ENCODE peak calls at places on chromosomes 6 and 20, in five cellular contexts. One of them, this sample, is unnamed.
A peak's percentile ranks its signal among the peaks of the same experiment; 100 is the strongest.

GRCh38 chr6:3419624-3420272 is 37.1 kb downstream of the SLC22A23 start:
- DNase-seq in mesendoderm: peak; percentile 96
- DNase-seq in thoracic aorta: no peak
- DNase-seq in naive thymus-derived CD4-positive, alpha-beta T cell: no peak
- DNase-seq in RWPE1: no peak
- DNase-seq in this sample: no peak

GRCh38 chr6:71727632-71728294 is 158.6 kb upstream of the RIMS1 start:
- DNase-seq in RWPE1: no peak
- DNase-seq in mesendoderm: peak; percentile 29
- DNase-seq in naive thymus-derived CD4-positive, alpha-beta T cell: no peak
- DNase-seq in thoracic aorta: no peak
- DNase-seq in this sample: no peak

GRCh38 chr6:140590641-140591040 is 1216.2 kb upstream of the CITED2 start:
- DNase-seq in naive thymus-derived CD4-positive, alpha-beta T cell: no peak
- DNase-seq in thoracic aorta: no peak
- DNase-seq in mesendoderm: no peak
- DNase-seq in RWPE1: peak; percentile 1
- DNase-seq in this sample: no peak

GRCh38 chr20:33433875-33434274 is 9.7 kb downstream of the SNTA1 start:
- DNase-seq in naive thymus-derived CD4-positive, alpha-beta T cell: no peak
- DNase-seq in RWPE1: no peak
- DNase-seq in thoracic aorta: no peak
- DNase-seq in mesendoderm: no peak
- DNase-seq in this sample: no peak

GRCh38 chr20:21801193-21801592 is 95.7 kb downstream of the PAX1 start:
- DNase-seq in naive thymus-derived CD4-positive, alpha-beta T cell: no peak
- DNase-seq in RWPE1: no peak
- DNase-seq in mesendoderm: no peak
- DNase-seq in thoracic aorta: no peak
- DNase-seq in this sample: no peak

GRCh38 chr20:57867807-57868206 is 158.0 kb upstream of the PMEPA1 start:
- DNase-seq in naive thymus-derived CD4-positive, alpha-beta T cell: no peak
- DNase-seq in RWPE1: no peak
- DNase-seq in mesendoderm: no peak
- DNase-seq in thoracic aorta: no peak
- DNase-seq in this sample: no peak

GRCh38 chr20:52975024-52975732 is 3.0 kb downstream of the TSHZ2 start:
- DNase-seq in thoracic aorta: no peak
- DNase-seq in naive thymus-derived CD4-positive, alpha-beta T cell: no peak
- DNase-seq in RWPE1: no peak
- DNase-seq in mesendoderm: no peak
- DNase-seq in this sample: no peak

GRCh38 chr20:6886065-6886729 is 118.7 kb downstream of the BMP2 start:
- DNase-seq in naive thymus-derived CD4-positive, alpha-beta T cell: no peak
- DNase-seq in mesendoderm: peak; percentile 28
- DNase-seq in thoracic aorta: no peak
- DNase-seq in RWPE1: no peak
- DNase-seq in this sample: no peak

GRCh38 chr20:2750343-2751251 is 49.8 kb downstream of the CPXM1 start:
- DNase-seq in mesendoderm: peak; percentile 65
- DNase-seq in naive thymus-derived CD4-positive, alpha-beta T cell: no peak
- DNase-seq in RWPE1: peak; percentile 36
- DNase-seq in thoracic aorta: no peak
- DNase-seq in this sample: no peak

GRCh38 chr6:134517145-134517658 is 199.3 kb upstream of the SGK1 start:
- DNase-seq in thoracic aorta: no peak
- DNase-seq in mesendoderm: peak; percentile 74
- DNase-seq in naive thymus-derived CD4-positive, alpha-beta T cell: no peak
- DNase-seq in RWPE1: peak; percentile 65
- DNase-seq in this sample: peak; percentile 25

GRCh38 chr20:19737025-19737424 is 21.0 kb upstream of the RIN2 start:
- DNase-seq in naive thymus-derived CD4-positive, alpha-beta T cell: no peak
- DNase-seq in RWPE1: peak; percentile 81
- DNase-seq in mesendoderm: no peak
- DNase-seq in thoracic aorta: no peak
- DNase-seq in this sample: no peak

GRCh38 chr20:9166153-9166780 is 97.4 kb downstream of the PLCB4 start:
- DNase-seq in naive thymus-derived CD4-positive, alpha-beta T cell: no peak
- DNase-seq in thoracic aorta: no peak
- DNase-seq in RWPE1: no peak
- DNase-seq in mesendoderm: no peak
- DNase-seq in this sample: no peak

GRCh38 chr6:134577998-134578397 is 260.1 kb upstream of the SGK1 start:
- DNase-seq in RWPE1: no peak
- DNase-seq in mesendoderm: peak; percentile 57
- DNase-seq in thoracic aorta: no peak
- DNase-seq in naive thymus-derived CD4-positive, alpha-beta T cell: no peak
- DNase-seq in this sample: no peak

GRCh38 chr20:60883517-60883916 is 368.5 kb upstream of the CDH4 start:
- DNase-seq in mesendoderm: no peak
- DNase-seq in naive thymus-derived CD4-positive, alpha-beta T cell: no peak
- DNase-seq in thoracic aorta: no peak
- DNase-seq in RWPE1: no peak
- DNase-seq in this sample: no peak

GRCh38 chr6:159982726-159983506 is 14.0 kb downstream of the IGF2R start:
- DNase-seq in mesendoderm: no peak
- DNase-seq in thoracic aorta: no peak
- DNase-seq in RWPE1: no peak
- DNase-seq in naive thymus-derived CD4-positive, alpha-beta T cell: peak; percentile 41
- DNase-seq in this sample: no peak

GRCh38 chr6:35139924-35140524 is 1.1 kb downstream of the TCP11 start:
- DNase-seq in mesendoderm: peak; percentile 69
- DNase-seq in RWPE1: peak; percentile 47
- DNase-seq in naive thymus-derived CD4-positive, alpha-beta T cell: peak; percentile 46
- DNase-seq in thoracic aorta: no peak
- DNase-seq in this sample: peak; percentile 47

GRCh38 chr6:53014744-53015143 is 19.7 kb upstream of the GSTA4 start:
- DNase-seq in mesendoderm: peak; percentile 46
- DNase-seq in thoracic aorta: no peak
- DNase-seq in naive thymus-derived CD4-positive, alpha-beta T cell: no peak
- DNase-seq in RWPE1: no peak
- DNase-seq in this sample: no peak

GRCh38 chr6:57138026-57138425 is 34.1 kb upstream of the BAG2 start:
- DNase-seq in mesendoderm: no peak
- DNase-seq in thoracic aorta: no peak
- DNase-seq in naive thymus-derived CD4-positive, alpha-beta T cell: no peak
- DNase-seq in RWPE1: no peak
- DNase-seq in this sample: no peak

GRCh38 chr6:29834564-29835436 is 7.2 kb downstream of the HLA-G start:
- DNase-seq in naive thymus-derived CD4-positive, alpha-beta T cell: peak; percentile 50
- DNase-seq in RWPE1: no peak
- DNase-seq in thoracic aorta: no peak
- DNase-seq in mesendoderm: peak; percentile 30
- DNase-seq in this sample: peak; percentile 9

GRCh38 chr20:25253606-25254275 is 5.9 kb downstream of the PYGB start:
- DNase-seq in thoracic aorta: no peak
- DNase-seq in mesendoderm: no peak
- DNase-seq in naive thymus-derived CD4-positive, alpha-beta T cell: no peak
- DNase-seq in RWPE1: no peak
- DNase-seq in this sample: no peak

GRCh38 chr6:130981409-130981808 is 81.6 kb downstream of the EPB41L2 start:
- DNase-seq in naive thymus-derived CD4-positive, alpha-beta T cell: no peak
- DNase-seq in thoracic aorta: no peak
- DNase-seq in RWPE1: no peak
- DNase-seq in mesendoderm: no peak
- DNase-seq in this sample: no peak

GRCh38 chr20:63295422-63295821 is 2.4 kb downstream of the COL20A1 start:
- DNase-seq in mesendoderm: no peak
- DNase-seq in RWPE1: no peak
- DNase-seq in naive thymus-derived CD4-positive, alpha-beta T cell: peak; percentile 19
- DNase-seq in thoracic aorta: no peak
- DNase-seq in this sample: no peak

GRCh38 chr6:7888587-7889357 is 21.8 kb downstream of the TXNDC5 start:
- DNase-seq in mesendoderm: no peak
- DNase-seq in thoracic aorta: no peak
- DNase-seq in RWPE1: no peak
- DNase-seq in naive thymus-derived CD4-positive, alpha-beta T cell: no peak
- DNase-seq in this sample: no peak

DNA sequence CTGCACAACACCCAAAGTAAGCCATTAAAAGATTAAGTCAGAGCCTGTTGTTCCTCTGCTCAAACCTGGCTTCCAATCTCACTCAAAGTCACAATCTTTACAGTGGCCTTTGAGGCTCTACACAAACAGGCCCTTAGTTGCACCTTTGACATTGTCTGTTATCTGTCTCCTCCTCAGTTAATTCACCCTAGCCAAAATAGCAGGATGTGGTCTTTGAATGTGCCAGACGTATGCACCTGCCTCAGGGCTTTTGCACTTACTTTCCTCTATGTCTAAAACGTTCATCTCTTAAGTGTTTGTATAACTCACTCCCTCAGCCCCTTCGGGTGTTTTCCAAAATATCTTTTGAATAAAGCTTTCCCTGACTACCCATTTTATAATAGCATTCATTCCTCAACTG is 107.7 kb downstream of the EYA4 start:
- DNase-seq in thoracic aorta: no peak
- DNase-seq in naive thymus-derived CD4-positive, alpha-beta T cell: no peak
- DNase-seq in RWPE1: no peak
- DNase-seq in mesendoderm: peak; percentile 23
- DNase-seq in this sample: no peak
- H3K27ac ChIP-seq in thoracic aorta: no peak overlapping the region
- H3K27ac ChIP-seq in naive thymus-derived CD4-positive, alpha-beta T cell: no peak overlapping the region
- H3K27ac ChIP-seq in RWPE1: no peak overlapping the region
- H3K27ac ChIP-seq in mesendoderm: no peak overlapping the region
- H3K27ac ChIP-seq in this sample: no peak overlapping the region

GRCh38 chr20:31608256-31608980 is 3.3 kb downstream of the ID1 start:
- DNase-seq in thoracic aorta: no peak
- DNase-seq in mesendoderm: peak; percentile 98
- DNase-seq in naive thymus-derived CD4-positive, alpha-beta T cell: no peak
- DNase-seq in RWPE1: peak; percentile 92
- DNase-seq in this sample: peak; percentile 8

GRCh38 chr20:31605902-31606677 is 1.0 kb downstream of the ID1 start:
- DNase-seq in RWPE1: peak; percentile 56
- DNase-seq in thoracic aorta: no peak
- DNase-seq in mesendoderm: peak; percentile 33
- DNase-seq in naive thymus-derived CD4-positive, alpha-beta T cell: peak; percentile 12
- DNase-seq in this sample: no peak

GRCh38 chr20:31606928-31607639 is 2.0 kb downstream of the ID1 start:
- DNase-seq in naive thymus-derived CD4-positive, alpha-beta T cell: no peak
- DNase-seq in thoracic aorta: no peak
- DNase-seq in RWPE1: peak; percentile 78
- DNase-seq in mesendoderm: peak; percentile 92
- DNase-seq in this sample: no peak

GRCh38 chr20:31606678-31606927 is 1.5 kb downstream of the ID1 start:
- DNase-seq in RWPE1: no peak
- DNase-seq in thoracic aorta: no peak
- DNase-seq in mesendoderm: no peak
- DNase-seq in naive thymus-derived CD4-positive, alpha-beta T cell: no peak
- DNase-seq in this sample: no peak

DNA sequence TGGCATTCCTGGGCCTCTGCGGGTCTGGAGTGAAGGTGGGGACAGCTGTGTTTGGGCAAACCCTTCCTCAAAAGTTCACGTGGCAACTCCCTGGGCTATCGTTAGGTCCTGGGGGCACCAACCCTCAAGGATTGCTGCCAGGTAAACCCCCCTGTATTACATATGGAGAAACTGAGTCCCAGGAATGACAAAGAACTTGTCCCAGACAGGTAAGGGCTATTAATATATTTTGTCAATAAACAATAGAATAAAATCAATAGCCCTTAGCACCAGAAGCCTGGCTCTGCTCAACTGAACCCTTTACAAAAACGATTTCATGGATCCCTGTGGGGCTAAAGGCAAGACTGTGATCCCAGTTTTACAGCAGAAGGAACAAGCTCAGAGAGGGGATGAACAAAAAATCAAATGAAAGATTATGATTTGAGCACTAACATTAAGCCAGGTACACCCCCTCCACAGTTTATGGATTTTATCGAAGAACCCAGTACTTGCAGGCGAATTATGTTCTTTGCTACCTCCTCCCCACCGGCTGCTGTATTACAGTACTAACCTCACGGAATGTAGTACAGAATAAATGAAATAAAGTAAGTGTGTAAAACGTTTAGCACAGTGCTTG is 2.7 kb downstream of the ID1 start:
- DNase-seq in RWPE1: no peak
- DNase-seq in naive thymus-derived CD4-positive, alpha-beta T cell: no peak
- DNase-seq in thoracic aorta: no peak
- DNase-seq in mesendoderm: peak; percentile 65
- DNase-seq in this sample: no peak
- H3K27ac ChIP-seq in RWPE1: peak overlapping the region; percentile 86
- H3K27ac ChIP-seq in naive thymus-derived CD4-positive, alpha-beta T cell: no peak overlapping the region
- H3K27ac ChIP-seq in thoracic aorta: peak overlapping the region; percentile 95
- H3K27ac ChIP-seq in mesendoderm: peak overlapping the region; percentile 89
- H3K27ac ChIP-seq in this sample: no peak overlapping the region

GRCh38 chr6:45657243-45657642 is 279.5 kb upstream of the SUPT3H start:
- DNase-seq in naive thymus-derived CD4-positive, alpha-beta T cell: no peak
- DNase-seq in mesendoderm: no peak
- DNase-seq in thoracic aorta: no peak
- DNase-seq in RWPE1: no peak
- DNase-seq in this sample: no peak

GRCh38 chr6:45658958-45659357 is 281.2 kb upstream of the SUPT3H start:
- DNase-seq in mesendoderm: no peak
- DNase-seq in RWPE1: no peak
- DNase-seq in thoracic aorta: no peak
- DNase-seq in naive thymus-derived CD4-positive, alpha-beta T cell: peak; percentile 27
- DNase-seq in this sample: no peak

GRCh38 chr6:45661667-45662066 is 283.9 kb upstream of the SUPT3H start:
- DNase-seq in mesendoderm: no peak
- DNase-seq in RWPE1: no peak
- DNase-seq in naive thymus-derived CD4-positive, alpha-beta T cell: no peak
- DNase-seq in thoracic aorta: no peak
- DNase-seq in this sample: no peak

GRCh38 chr6:45655630-45656422 is 278.1 kb upstream of the SUPT3H start:
- DNase-seq in naive thymus-derived CD4-positive, alpha-beta T cell: no peak
- DNase-seq in thoracic aorta: no peak
- DNase-seq in RWPE1: peak; percentile 97
- DNase-seq in mesendoderm: peak; percentile 83
- DNase-seq in this sample: no peak

GRCh38 chr6:45658396-45658795 is 280.7 kb upstream of the SUPT3H start:
- DNase-seq in thoracic aorta: no peak
- DNase-seq in RWPE1: no peak
- DNase-seq in naive thymus-derived CD4-positive, alpha-beta T cell: no peak
- DNase-seq in mesendoderm: no peak
- DNase-seq in this sample: no peak
- H3K27ac ChIP-seq in thoracic aorta: no peak overlapping the region
- H3K27ac ChIP-seq in RWPE1: no peak overlapping the region
- H3K27ac ChIP-seq in naive thymus-derived CD4-positive, alpha-beta T cell: no peak overlapping the region
- H3K27ac ChIP-seq in mesendoderm: no peak overlapping the region
- H3K27ac ChIP-seq in this sample: no peak overlapping the region

DNA sequence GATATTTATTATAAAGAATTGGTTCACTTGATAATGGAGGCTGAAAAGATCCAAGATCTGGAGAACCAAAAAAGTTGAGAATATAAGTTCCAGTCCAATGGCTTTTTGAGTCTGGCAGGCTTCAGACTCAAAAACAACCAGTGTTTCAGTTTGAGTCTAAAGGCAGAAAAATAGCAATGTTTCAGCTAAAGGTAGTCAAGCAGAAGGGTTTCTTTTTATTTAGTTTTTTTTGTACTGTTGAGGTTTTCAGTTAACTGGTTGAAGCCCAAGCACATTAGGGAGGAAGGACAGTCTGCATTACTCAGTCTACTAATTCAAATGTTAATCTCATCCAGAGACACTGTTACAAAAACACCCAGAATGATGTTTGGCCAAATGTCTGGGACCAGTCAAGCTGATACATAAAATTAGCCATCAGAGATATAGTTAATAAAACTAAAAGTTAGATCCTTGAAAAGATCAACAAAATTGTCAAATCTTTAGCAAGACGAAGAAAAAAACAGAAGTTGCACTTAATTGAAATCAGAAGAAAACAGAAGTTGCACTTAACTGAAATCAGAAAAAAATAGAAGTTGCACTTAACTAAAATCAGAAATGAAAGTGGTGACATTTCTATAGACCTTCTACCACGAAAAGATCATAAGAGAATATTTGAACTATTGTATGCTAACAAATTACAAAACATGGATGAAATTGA is 980.3 kb upstream of the FLRT3 start:
- DNase-seq in thoracic aorta: no peak
- DNase-seq in naive thymus-derived CD4-positive, alpha-beta T cell: no peak
- DNase-seq in RWPE1: no peak
- DNase-seq in mesendoderm: no peak
- DNase-seq in this sample: no peak
- H3K27ac ChIP-seq in thoracic aorta: no peak overlapping the region
- H3K27ac ChIP-seq in naive thymus-derived CD4-positive, alpha-beta T cell: no peak overlapping the region
- H3K27ac ChIP-seq in RWPE1: no peak overlapping the region
- H3K27ac ChIP-seq in mesendoderm: no peak overlapping the region
- H3K27ac ChIP-seq in this sample: no peak overlapping the region